ENCODE peak calls at places on chromosomes 5 and 9, in seven cellular contexts. C is ovary, U is natural killer cell, S is fibroblast of pulmonary artery, R is IMR-90, B is brain microvascular endothelial cell, E is foreskin fibroblast. X is an unnamed sample.

GRCh38 chr9:128892223-128892892 is 10.4 kb downstream of the LRRC8A start:
- DNase-seq in C (peak), U (peak), S (peak), R (peak), B (peak), E (peak), X (no peak)

GRCh38 chr9:15221746-15222145 is 85.3 kb downstream of the TTC39B start:
- DNase-seq in C (no peak), U (no peak), S (no peak), R (no peak), B (no peak), E (peak), X (no peak)

GRCh38 chr5:40601198-40601868 is 78.4 kb upstream of the PTGER4 start:
- DNase-seq in C (no peak), U (no peak), S (no peak), R (no peak), B (no peak), E (no peak), X (no peak)

GRCh38 chr5:157143127-157143959 is 678 bp upstream of the MED7 start:
- DNase-seq in C (peak), U (peak), S (peak), R (peak), B (peak), E (peak), X (peak)

GRCh38 chr5:33036128-33036527 is 325.0 kb downstream of the NPR3 start:
- DNase-seq in C (no peak), U (no peak), S (no peak), R (no peak), B (no peak), E (no peak), X (no peak)

GRCh38 chr5:87394407-87394806 is 18.3 kb downstream of the CCNH start:
- DNase-seq in C (no peak), U (no peak), S (peak), R (peak), B (peak), E (peak), X (no peak)

GRCh38 chr5:143920772-143921171 is 108.8 kb downstream of the HMHB1 start:
- DNase-seq in C (no peak), U (no peak), S (no peak), R (peak), B (no peak), E (peak), X (no peak)

GRCh38 chr9:5448461-5448860 is 1.9 kb upstream of the CD274 start:
- DNase-seq in C (no peak), U (no peak), S (no peak), R (no peak), B (no peak), E (no peak), X (no peak)

GRCh38 chr5:158175664-158176507 is 316.9 kb upstream of the CLINT1 start:
- DNase-seq in C (peak), U (no peak), S (no peak), R (no peak), B (no peak), E (peak), X (no peak)

GRCh38 chr5:78562001-78562400 is 86.6 kb downstream of the LHFPL2 start:
- DNase-seq in C (no peak), U (no peak), S (no peak), R (no peak), B (no peak), E (no peak), X (no peak)

GRCh38 chr5:79562351-79563246 is 48.7 kb upstream of the HOMER1 start:
- DNase-seq in C (no peak), U (no peak), S (peak), R (peak), B (no peak), E (peak), X (no peak)

GRCh38 chr5:118552731-118553360 is 435.5 kb downstream of the DTWD2 start:
- DNase-seq in C (no peak), U (no peak), S (no peak), R (no peak), B (no peak), E (no peak), X (no peak)

GRCh38 chr5:151023047-151023615 is 2.7 kb downstream of the GPX3 start:
- DNase-seq in C (peak), U (no peak), S (peak), R (peak), B (peak), E (peak), X (no peak)

GRCh38 chr5:172107606-172108005 is 80.4 kb downstream of the STK10 start:
- DNase-seq in C (no peak), U (no peak), S (peak), R (peak), B (peak), E (peak), X (no peak)

GRCh38 chr9:9003184-9003583 is 1203.6 kb upstream of the DMAC1 start:
- DNase-seq in C (peak), U (no peak), S (peak), R (no peak), B (peak), E (peak), X (no peak)

GRCh38 chr9:127931092-127931881 is 710 bp upstream of the PIP5KL1 start:
- DNase-seq in C (no peak), U (no peak), S (peak), R (peak), B (peak), E (peak), X (no peak)

GRCh38 chr5:40354171-40354570 is 325.5 kb upstream of the PTGER4 start:
- DNase-seq in C (no peak), U (no peak), S (no peak), R (no peak), B (no peak), E (no peak), X (no peak)

GRCh38 chr5:144189800-144190429 is 19.2 kb downstream of the KCTD16 start:
- DNase-seq in C (no peak), U (peak), S (peak), R (peak), B (peak), E (peak), X (no peak)

GRCh38 chr9:33737811-33738606 is 57.4 kb upstream of the PRSS3 start:
- DNase-seq in C (no peak), U (no peak), S (peak), R (peak), B (peak), E (peak), X (no peak)

GRCh38 chr5:143938230-143938629 is 126.3 kb downstream of the HMHB1 start:
- DNase-seq in C (no peak), U (no peak), S (no peak), R (peak), B (no peak), E (peak), X (no peak)

GRCh38 chr5:176553260-176554085 is 4.3 kb downstream of the CDHR2 start:
- DNase-seq in C (no peak), U (no peak), S (no peak), R (no peak), B (no peak), E (no peak), X (no peak)

GRCh38 chr5:174798411-174798930 is 74.1 kb downstream of the MSX2 start:
- DNase-seq in C (no peak), U (no peak), S (no peak), R (no peak), B (no peak), E (peak), X (no peak)

GRCh38 chr9:137953683-137954438 is 76.3 kb downstream of the CACNA1B start:
- DNase-seq in C (no peak), U (no peak), S (no peak), R (no peak), B (no peak), E (no peak), X (no peak)

GRCh38 chr9:38768351-38768761 is 48.4 kb upstream of the FAM240B start:
- DNase-seq in C (no peak), U (no peak), S (no peak), R (no peak), B (no peak), E (no peak), X (no peak)

GRCh38 chr9:121289554-121290370 is 21.8 kb downstream of the GSN start:
- DNase-seq in C (peak), U (no peak), S (no peak), R (no peak), B (no peak), E (peak), X (no peak)

DNA sequence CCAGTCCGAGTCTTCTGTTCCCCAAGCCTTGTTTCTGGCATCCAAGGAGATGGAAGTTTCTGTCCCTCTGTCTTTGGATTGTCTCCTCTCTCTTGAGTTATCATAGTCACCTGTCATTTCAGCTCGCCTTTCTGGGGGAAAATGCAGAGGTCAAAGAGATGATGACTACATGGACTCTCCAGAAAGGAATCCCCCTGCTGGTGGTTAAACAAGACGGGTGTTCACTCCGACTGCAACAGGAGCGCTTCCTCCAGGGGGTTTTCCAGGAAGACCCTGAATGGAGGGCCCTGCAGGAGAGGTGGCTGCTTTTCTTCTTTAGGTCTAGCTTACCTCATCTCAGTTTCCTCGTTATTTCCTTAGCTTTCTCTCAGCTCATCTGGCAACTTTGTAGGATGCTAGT is 25.1 kb downstream of the ERAP2 start:
- DNase-seq in C (no peak), U (no peak), S (no peak), R (no peak), B (no peak), E (no peak), X (no peak)
- TF ChIP-seq CTCF in C (no peak), U (no peak), S (no peak), R (peak), B (peak), E (no peak), X (no peak)

GRCh38 chr9:119991797-119992196 is 588.2 kb downstream of the CDK5RAP2 start:
- DNase-seq in C (no peak), U (no peak), S (no peak), R (no peak), B (no peak), E (no peak), X (no peak)

GRCh38 chr9:119986205-119986604 is 593.8 kb downstream of the CDK5RAP2 start:
- DNase-seq in C (no peak), U (no peak), S (no peak), R (no peak), B (no peak), E (no peak), X (no peak)
- TF ChIP-seq CTCF in C (no peak), U (no peak), S (no peak), R (no peak), B (no peak), E (no peak), X (no peak)

DNA sequence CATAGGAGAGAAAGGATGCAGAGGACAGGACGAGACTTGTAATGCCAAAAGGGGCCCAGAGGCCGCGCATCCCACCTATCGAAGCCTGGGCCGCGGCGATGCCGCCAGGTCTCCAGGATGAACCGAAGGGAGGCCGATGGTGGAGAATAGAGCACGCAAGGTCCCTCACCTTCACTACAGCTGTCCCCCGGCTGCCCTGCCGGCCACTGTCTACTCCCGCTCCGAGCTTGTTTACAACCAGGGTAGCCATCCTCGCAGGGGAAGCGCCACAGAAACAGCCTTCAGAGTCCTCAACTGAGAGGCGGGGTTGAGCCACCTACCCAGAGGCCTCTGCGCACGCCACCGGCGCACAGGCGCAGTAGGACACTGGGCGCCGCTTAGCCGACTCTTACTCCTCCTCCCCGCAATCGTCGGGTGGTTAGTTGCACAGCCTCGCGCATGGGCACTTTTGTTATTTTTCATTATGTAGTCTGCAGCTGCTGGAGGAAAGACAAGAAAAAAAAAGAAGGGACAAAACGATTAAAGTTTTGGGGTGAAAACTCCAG is at the start of gene TRIM23:
- DNase-seq in C (peak), U (peak), S (peak), R (peak), B (peak), E (peak), X (peak)
- TF ChIP-seq CTCF in C (no peak), U (no peak), S (no peak), R (no peak), B (peak), E (no peak), X (no peak)

GRCh38 chr9:134325813-134326753 is at the start of gene RXRA:
- DNase-seq in C (peak), U (peak), S (peak), R (peak), B (peak), E (peak), X (peak)
- TF ChIP-seq CTCF in C (peak), U (no peak), S (no peak), R (peak), B (peak), E (no peak), X (no peak)

X was measured in D721Med.